ENCODE peak calls at places on chromosome 1, in seven cellular contexts. S is fibroblast of lung, N is KBM-7, B is epithelial cell of esophagus, J is endodermal cell, I is fibroblast of the aortic adventitia, U is transverse colon. F is an unnamed sample.

GRCh38 chr1:30706528-30706927 is 16.9 kb downstream of the MATN1 start:
- DNase-seq in U (no peak), N (no peak), J (no peak), S (peak; percentile 30), B (peak; percentile 39), I (peak; percentile 48), F (no peak)

GRCh38 chr1:50620680-50621329 is 197.6 kb upstream of the DMRTA2 start:
- DNase-seq in J (peak; percentile 75), S (peak; percentile 56), N (no peak), I (peak; percentile 36), B (peak; percentile 96), U (peak; percentile 60), F (peak; percentile 90)

GRCh38 chr1:8663090-8663802 is 154.2 kb downstream of the RERE start:
- DNase-seq in U (no peak), B (peak; percentile 34), S (no peak), N (no peak), J (no peak), I (peak; percentile 35), F (no peak)

GRCh38 chr1:8382051-8382505 is 64.2 kb downstream of the SLC45A1 start:
- DNase-seq in I (no peak), N (no peak), J (peak; percentile 74), S (peak; percentile 61), B (no peak), U (no peak), F (no peak)

GRCh38 chr1:202034683-202035462 is 24.5 kb downstream of the ELF3 start:
- DNase-seq in J (peak; percentile 81), U (peak; percentile 93), N (no peak), S (peak; percentile 97), B (peak; percentile 99), I (peak; percentile 99), F (peak; percentile 95)

GRCh38 chr1:54995835-54996234 is 2.9 kb upstream of the BSND start:
- DNase-seq in I (no peak), S (no peak), N (no peak), U (no peak), B (no peak), J (no peak), F (no peak)

GRCh38 chr1:218349365-218350021 is 4.4 kb downstream of the TGFB2 start:
- DNase-seq in I (no peak), J (no peak), N (no peak), U (no peak), S (peak; percentile 54), B (no peak), F (no peak)

GRCh38 chr1:172906778-172907592 is 143.8 kb downstream of the TNFSF18 start:
- DNase-seq in N (peak; percentile 74), J (peak; percentile 73), I (peak; percentile 71), U (no peak), S (peak; percentile 96), B (peak; percentile 73), F (no peak)

GRCh38 chr1:177008653-177009052 is 155.9 kb downstream of the ASTN1 start:
- DNase-seq in J (no peak), B (no peak), I (no peak), U (no peak), N (no peak), S (no peak), F (no peak)

GRCh38 chr1:236471653-236472052 is 52.1 kb upstream of the LGALS8 start:
- DNase-seq in U (no peak), S (no peak), B (no peak), I (no peak), J (peak; percentile 71), N (no peak), F (no peak)

GRCh38 chr1:207645632-207646081 is 724 bp downstream of the CR1L start:
- DNase-seq in S (no peak), U (no peak), I (no peak), N (no peak), B (no peak), J (no peak), F (no peak)

GRCh38 chr1:217333939-217334338 is 297.0 kb downstream of the GPATCH2 start:
- DNase-seq in U (peak; percentile 9), S (peak; percentile 5), J (peak; percentile 90), I (peak; percentile 40), B (peak; percentile 42), N (peak; percentile 41), F (peak; percentile 55)

GRCh38 chr1:91700771-91701493 is 185.0 kb downstream of the TGFBR3 start:
- DNase-seq in B (no peak), N (no peak), S (peak; percentile 65), U (no peak), I (peak; percentile 68), J (no peak), F (no peak)

GRCh38 chr1:116012716-116013115 is 36.4 kb downstream of the SLC22A15 start:
- DNase-seq in J (no peak), I (no peak), B (no peak), N (no peak), S (no peak), U (no peak), F (no peak)

GRCh38 chr1:114111731-114112661 is 41.7 kb downstream of the SYT6 start:
- DNase-seq in N (no peak), U (no peak), I (no peak), B (no peak), J (no peak), S (no peak), F (no peak)

GRCh38 chr1:152725261-152725660 is 17.3 kb downstream of the LCE4A start:
- DNase-seq in U (no peak), N (no peak), I (peak; percentile 7), J (no peak), B (no peak), S (no peak), F (no peak)

GRCh38 chr1:101004061-101004460 is 21.5 kb downstream of the DPH5 start:
- DNase-seq in N (no peak), S (peak; percentile 9), B (peak; percentile 87), I (peak; percentile 48), U (no peak), J (no peak), F (peak; percentile 31)

GRCh38 chr1:184061396-184062003 is 10.0 kb downstream of the TSEN15 start:
- DNase-seq in J (no peak), S (peak; percentile 88), I (peak; percentile 54), U (no peak), B (no peak), N (no peak), F (no peak)

GRCh38 chr1:154431586-154432373 is 26.6 kb downstream of the IL6R start:
- DNase-seq in J (peak; percentile 38), S (peak; percentile 99), B (peak; percentile 96), I (peak; percentile 98), N (no peak), U (no peak), F (peak; percentile 75)

GRCh38 chr1:203572134-203572625 is 54.5 kb upstream of the ATP2B4 start:
- DNase-seq in I (peak; percentile 39), B (no peak), J (peak; percentile 87), U (no peak), N (no peak), S (peak; percentile 80), F (no peak)

F was measured in RWPE1.